ENCODE peak calls at places on chromosomes 2 and 18, in seven cellular contexts. One of them, this sample, is unnamed.

GRCh38 chr2:126975671-126976655 is 77.3 kb downstream of the TEX51 start:
- DNase-seq in hypothalamus: no peak
- DNase-seq in OCI-M1: no peak
- DNase-seq in NK-92 treated with Interleukin-12 subunit alpha and Interleukin-12 subunit beta, amount 100 ng/mL, for 24 hours: no peak
- DNase-seq in iPS DF 19.7: no peak
- DNase-seq in choroid plexus epithelial cell: no peak
- DNase-seq in DMS153: no peak
- DNase-seq in this sample: no peak

GRCh38 chr18:48072428-48073204 is 142.2 kb upstream of the SMAD2 start:
- DNase-seq in hypothalamus: no peak
- DNase-seq in OCI-M1: no peak
- DNase-seq in NK-92 treated with Interleukin-12 subunit alpha and Interleukin-12 subunit beta, amount 100 ng/mL, for 24 hours: no peak
- DNase-seq in iPS DF 19.7: no peak
- DNase-seq in choroid plexus epithelial cell: peak
- DNase-seq in DMS153: no peak
- DNase-seq in this sample: no peak

GRCh38 chr2:72917138-72917874 is at the start of gene EMX1:
- DNase-seq in hypothalamus: no peak
- DNase-seq in OCI-M1: no peak
- DNase-seq in NK-92 treated with Interleukin-12 subunit alpha and Interleukin-12 subunit beta, amount 100 ng/mL, for 24 hours: no peak
- DNase-seq in iPS DF 19.7: no peak
- DNase-seq in choroid plexus epithelial cell: no peak
- DNase-seq in DMS153: peak
- DNase-seq in this sample: peak

GRCh38 chr2:238787507-238787906 is 60.4 kb upstream of the TWIST2 start:
- DNase-seq in hypothalamus: no peak
- DNase-seq in OCI-M1: no peak
- DNase-seq in NK-92 treated with Interleukin-12 subunit alpha and Interleukin-12 subunit beta, amount 100 ng/mL, for 24 hours: no peak
- DNase-seq in iPS DF 19.7: no peak
- DNase-seq in choroid plexus epithelial cell: no peak
- DNase-seq in DMS153: no peak
- DNase-seq in this sample: no peak

GRCh38 chr2:95062716-95063400 is 37.4 kb downstream of the MAL start:
- DNase-seq in hypothalamus: no peak
- DNase-seq in OCI-M1: no peak
- DNase-seq in NK-92 treated with Interleukin-12 subunit alpha and Interleukin-12 subunit beta, amount 100 ng/mL, for 24 hours: no peak
- DNase-seq in iPS DF 19.7: no peak
- DNase-seq in choroid plexus epithelial cell: no peak
- DNase-seq in DMS153: peak
- DNase-seq in this sample: no peak

GRCh38 chr2:20352230-20353216 is 1.9 kb upstream of the PUM2 start:
- DNase-seq in hypothalamus: no peak
- DNase-seq in OCI-M1: peak
- DNase-seq in NK-92 treated with Interleukin-12 subunit alpha and Interleukin-12 subunit beta, amount 100 ng/mL, for 24 hours: no peak
- DNase-seq in iPS DF 19.7: no peak
- DNase-seq in choroid plexus epithelial cell: no peak
- DNase-seq in DMS153: no peak
- DNase-seq in this sample: no peak

GRCh38 chr18:10860937-10861336 is 288.4 kb downstream of the PIEZO2 start:
- DNase-seq in hypothalamus: no peak
- DNase-seq in OCI-M1: no peak
- DNase-seq in NK-92 treated with Interleukin-12 subunit alpha and Interleukin-12 subunit beta, amount 100 ng/mL, for 24 hours: no peak
- DNase-seq in iPS DF 19.7: no peak
- DNase-seq in choroid plexus epithelial cell: peak
- DNase-seq in DMS153: no peak
- DNase-seq in this sample: no peak

GRCh38 chr2:166413255-166413654 is 37.5 kb upstream of the SCN9A start:
- DNase-seq in hypothalamus: no peak
- DNase-seq in OCI-M1: peak
- DNase-seq in NK-92 treated with Interleukin-12 subunit alpha and Interleukin-12 subunit beta, amount 100 ng/mL, for 24 hours: no peak
- DNase-seq in iPS DF 19.7: no peak
- DNase-seq in choroid plexus epithelial cell: peak
- DNase-seq in DMS153: no peak
- DNase-seq in this sample: no peak

GRCh38 chr2:230905448-230906430 is 19.3 kb downstream of the GPR55 start:
- DNase-seq in hypothalamus: no peak
- DNase-seq in OCI-M1: no peak
- DNase-seq in NK-92 treated with Interleukin-12 subunit alpha and Interleukin-12 subunit beta, amount 100 ng/mL, for 24 hours: no peak
- DNase-seq in iPS DF 19.7: no peak
- DNase-seq in choroid plexus epithelial cell: peak
- DNase-seq in DMS153: no peak
- DNase-seq in this sample: no peak

GRCh38 chr18:62632788-62633455 is 82.4 kb upstream of the PHLPP1 start:
- DNase-seq in hypothalamus: no peak
- DNase-seq in OCI-M1: no peak
- DNase-seq in NK-92 treated with Interleukin-12 subunit alpha and Interleukin-12 subunit beta, amount 100 ng/mL, for 24 hours: no peak
- DNase-seq in iPS DF 19.7: no peak
- DNase-seq in choroid plexus epithelial cell: no peak
- DNase-seq in DMS153: no peak
- DNase-seq in this sample: no peak

GRCh38 chr2:6579281-6579680 is 286.4 kb downstream of the CMPK2 start:
- DNase-seq in hypothalamus: no peak
- DNase-seq in OCI-M1: no peak
- DNase-seq in NK-92 treated with Interleukin-12 subunit alpha and Interleukin-12 subunit beta, amount 100 ng/mL, for 24 hours: no peak
- DNase-seq in iPS DF 19.7: no peak
- DNase-seq in choroid plexus epithelial cell: no peak
- DNase-seq in DMS153: no peak
- DNase-seq in this sample: no peak